ENCODE peak calls at places on chromosomes 7 and 10, in five cellular contexts. G is dorsolateral prefrontal cortex, M is prostate gland, J is GM23338, T is fibroblast of villous mesenchyme. R is an unnamed sample.

GRCh38 chr7:105365541-105366534 is 22.9 kb downstream of the SRPK2 start:
- DNase-seq in G (no peak), M (no peak), J (no peak), T (no peak), R (no peak)

GRCh38 chr10:60314306-60314940 is 75.3 kb downstream of the ANK3 start:
- DNase-seq in M (no peak), J (no peak), G (no peak), T (peak; percentile 75), R (peak; percentile 76)

GRCh38 chr7:132276986-132277716 is 299.1 kb downstream of the PLXNA4 start:
- DNase-seq in M (no peak), T (no peak), J (no peak), G (peak; percentile 12), R (no peak)

GRCh38 chr10:52864459-52865106 is 92.0 kb upstream of the MBL2 start:
- DNase-seq in G (no peak), T (peak; percentile 99), M (peak; percentile 14), J (peak; percentile 50), R (peak; percentile 80)

GRCh38 chr10:29083096-29083495 is 205.8 kb upstream of the LYZL1 start:
- DNase-seq in M (no peak), T (no peak), G (peak; percentile 14), J (no peak), R (no peak)

GRCh38 chr10:62681211-62681940 is 123.1 kb upstream of the ADO start:
- DNase-seq in T (no peak), J (peak; percentile 45), G (no peak), M (no peak), R (peak; percentile 69)

GRCh38 chr7:46569117-46569433 is 648.0 kb upstream of the IGFBP3 start:
- DNase-seq in T (no peak), J (no peak), G (no peak), M (no peak), R (peak; percentile 51)

GRCh38 chr10:76036962-76037361 is 605.5 kb downstream of the LRMDA start:
- DNase-seq in G (no peak), T (no peak), J (no peak), M (no peak), R (no peak)

DNA sequence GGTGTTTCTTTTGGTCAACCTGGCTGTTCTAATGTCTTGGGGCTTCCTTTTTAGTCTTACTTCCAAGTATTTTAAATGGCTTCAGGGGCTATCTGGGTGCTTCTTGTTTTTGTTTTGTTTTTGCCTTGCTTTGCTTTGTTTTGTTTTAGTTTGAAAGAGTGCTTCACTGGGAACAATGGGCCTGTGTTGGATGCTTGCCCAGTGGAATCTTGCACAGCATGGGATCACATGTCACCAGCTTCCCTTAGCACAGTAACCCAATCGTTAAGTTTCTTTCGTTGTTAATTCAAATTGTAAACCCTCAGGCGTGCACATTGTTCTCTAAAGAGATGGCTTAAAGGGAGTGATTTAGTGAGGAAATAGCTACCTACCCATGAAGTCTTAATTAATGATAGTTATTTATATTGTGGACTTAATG is 8.9 kb downstream of the COL17A1 start:
- DNase-seq in T (peak; percentile 71), M (peak; percentile 36), J (peak; percentile 76), G (peak; percentile 60), R (no peak)
- H3K4me3 ChIP-seq in T (no peak overlapping the region), M (no peak overlapping the region), J (no peak overlapping the region), G (no peak overlapping the region), R (no peak overlapping the region)

DNA sequence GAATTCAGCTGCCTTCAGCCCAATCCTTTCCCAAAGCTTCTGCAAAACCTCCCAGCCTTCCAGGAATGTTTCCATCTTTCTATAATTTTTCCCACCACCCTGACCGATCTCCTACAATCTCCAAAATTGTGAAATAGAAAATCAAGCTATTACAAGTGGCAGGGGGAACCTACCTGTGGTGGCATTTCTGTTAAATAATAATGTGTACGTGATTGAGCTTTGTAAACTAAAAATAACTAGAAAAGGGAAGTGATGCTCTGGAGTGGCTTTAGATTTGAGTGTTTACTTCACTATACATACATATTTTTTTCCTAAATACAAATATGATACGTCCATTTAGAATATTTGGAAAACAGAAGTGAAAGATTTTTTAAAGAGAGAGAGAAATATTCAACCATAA is 593.6 kb downstream of the GRM8 start:
- DNase-seq in J (no peak), M (no peak), T (no peak), G (no peak), R (peak; percentile 18)
- H3K4me3 ChIP-seq in J (no peak overlapping the region), M (no peak overlapping the region), T (no peak overlapping the region), G (no peak overlapping the region), R (no peak overlapping the region)

DNA sequence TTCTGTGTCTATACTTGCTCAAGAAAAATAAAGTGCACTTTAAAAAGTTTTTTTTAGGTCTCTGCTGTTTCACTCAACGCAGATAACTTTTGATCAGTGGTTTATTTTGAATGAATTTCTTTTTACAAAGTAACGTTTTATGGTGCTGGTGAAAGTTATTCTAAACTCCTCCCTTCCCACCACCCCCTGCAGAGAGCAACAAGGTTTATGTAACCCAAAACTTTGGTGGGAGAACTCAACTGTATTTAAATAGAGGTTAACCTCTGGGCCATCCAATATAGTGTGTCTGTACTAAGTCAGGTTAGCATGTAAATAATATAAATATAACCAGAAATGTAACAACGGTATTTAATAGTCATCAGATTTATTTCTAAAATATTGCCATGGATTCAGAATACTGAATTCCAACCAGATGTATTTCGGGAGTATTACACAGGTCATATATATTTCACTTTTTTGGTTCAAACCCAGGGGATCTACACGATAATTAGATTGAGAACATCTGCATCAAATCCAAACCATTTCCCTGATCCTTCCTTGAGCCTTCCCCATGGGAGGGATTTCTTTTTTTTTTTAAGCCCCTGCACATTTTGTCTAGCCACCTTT is 3.9 kb upstream of the CUX1 start:
- DNase-seq in G (no peak), J (no peak), T (no peak), M (no peak), R (no peak)
- H3K4me3 ChIP-seq in G (peak overlapping the region; percentile 69), J (peak overlapping the region; percentile 37), T (peak overlapping the region; percentile 75), M (peak overlapping the region; percentile 68), R (peak overlapping the region; percentile 74)

GRCh38 chr7:73669858-73670385 is 2.3 kb downstream of the VPS37D start:
- DNase-seq in G (no peak), T (no peak), J (no peak), M (no peak), R (peak; percentile 83)
- H3K4me3 ChIP-seq in G (no peak overlapping the region), T (no peak overlapping the region), J (no peak overlapping the region), M (no peak overlapping the region), R (no peak overlapping the region)

R was measured in osteoblast.